ENCODE peak calls at places on chromosome 22, in ten cellular contexts. One of them, this sample, is unnamed.

GRCh38 chr22:29751139-29751538 is 15.7 kb downstream of the ZMAT5 start:
- DNase-seq in HEK293T: no peak
- DNase-seq in AG09309: no peak
- DNase-seq in neural crest cell: no peak
- DNase-seq in NCI-H345: no peak
- DNase-seq in mesenchymal stem cell: no peak
- DNase-seq in stimulated activated CD4-positive, alpha-beta T cell treated with anti-CD3 and anti-CD28 coated beads, Interleukin-4, amount 100 ng/mL, for 1 hour: no peak
- DNase-seq in AG08396: no peak
- DNase-seq in T-helper 2 cell: no peak
- DNase-seq in IMR-90: peak
- DNase-seq in this sample: no peak

GRCh38 chr22:43129426-43130425 is 13.5 kb downstream of the MCAT start:
- DNase-seq in NCI-H345: peak
- DNase-seq in T-helper 2 cell: no peak
- DNase-seq in IMR-90: no peak
- DNase-seq in neural crest cell: no peak
- DNase-seq in HEK293T: no peak
- DNase-seq in stimulated activated CD4-positive, alpha-beta T cell treated with anti-CD3 and anti-CD28 coated beads, Interleukin-4, amount 100 ng/mL, for 1 hour: no peak
- DNase-seq in mesenchymal stem cell: no peak
- DNase-seq in AG08396: no peak
- DNase-seq in AG09309: no peak
- DNase-seq in this sample: no peak

GRCh38 chr22:46735747-46736608 is 2.1 kb downstream of the CERK start:
- DNase-seq in T-helper 2 cell: no peak
- DNase-seq in IMR-90: no peak
- DNase-seq in AG08396: no peak
- DNase-seq in stimulated activated CD4-positive, alpha-beta T cell treated with anti-CD3 and anti-CD28 coated beads, Interleukin-4, amount 100 ng/mL, for 1 hour: no peak
- DNase-seq in HEK293T: no peak
- DNase-seq in NCI-H345: no peak
- DNase-seq in mesenchymal stem cell: peak
- DNase-seq in neural crest cell: no peak
- DNase-seq in AG09309: no peak
- DNase-seq in this sample: no peak

GRCh38 chr22:40491990-40492631 is 121.7 kb downstream of the SGSM3 start:
- DNase-seq in mesenchymal stem cell: peak
- DNase-seq in AG08396: peak
- DNase-seq in HEK293T: no peak
- DNase-seq in stimulated activated CD4-positive, alpha-beta T cell treated with anti-CD3 and anti-CD28 coated beads, Interleukin-4, amount 100 ng/mL, for 1 hour: no peak
- DNase-seq in IMR-90: peak
- DNase-seq in T-helper 2 cell: no peak
- DNase-seq in neural crest cell: no peak
- DNase-seq in NCI-H345: no peak
- DNase-seq in AG09309: no peak
- DNase-seq in this sample: no peak

GRCh38 chr22:43418079-43418825 is 6.4 kb downstream of the MPPED1 start:
- DNase-seq in T-helper 2 cell: no peak
- DNase-seq in mesenchymal stem cell: no peak
- DNase-seq in neural crest cell: no peak
- DNase-seq in AG08396: no peak
- DNase-seq in stimulated activated CD4-positive, alpha-beta T cell treated with anti-CD3 and anti-CD28 coated beads, Interleukin-4, amount 100 ng/mL, for 1 hour: no peak
- DNase-seq in NCI-H345: no peak
- DNase-seq in IMR-90: no peak
- DNase-seq in AG09309: no peak
- DNase-seq in HEK293T: no peak
- DNase-seq in this sample: no peak

GRCh38 chr22:27443315-27443714 is 358.2 kb downstream of the MN1 start:
- DNase-seq in HEK293T: no peak
- DNase-seq in neural crest cell: no peak
- DNase-seq in mesenchymal stem cell: no peak
- DNase-seq in IMR-90: no peak
- DNase-seq in stimulated activated CD4-positive, alpha-beta T cell treated with anti-CD3 and anti-CD28 coated beads, Interleukin-4, amount 100 ng/mL, for 1 hour: no peak
- DNase-seq in T-helper 2 cell: no peak
- DNase-seq in AG08396: no peak
- DNase-seq in NCI-H345: no peak
- DNase-seq in AG09309: no peak
- DNase-seq in this sample: no peak

GRCh38 chr22:40635008-40635939 is 1.2 kb downstream of the MRTFA start:
- DNase-seq in NCI-H345: no peak
- DNase-seq in AG09309: no peak
- DNase-seq in IMR-90: peak
- DNase-seq in neural crest cell: no peak
- DNase-seq in stimulated activated CD4-positive, alpha-beta T cell treated with anti-CD3 and anti-CD28 coated beads, Interleukin-4, amount 100 ng/mL, for 1 hour: no peak
- DNase-seq in AG08396: peak
- DNase-seq in HEK293T: no peak
- DNase-seq in T-helper 2 cell: no peak
- DNase-seq in mesenchymal stem cell: no peak
- DNase-seq in this sample: no peak

GRCh38 chr22:30036656-30037055 is 43.6 kb upstream of the HORMAD2 start:
- DNase-seq in HEK293T: no peak
- DNase-seq in mesenchymal stem cell: peak
- DNase-seq in IMR-90: peak
- DNase-seq in stimulated activated CD4-positive, alpha-beta T cell treated with anti-CD3 and anti-CD28 coated beads, Interleukin-4, amount 100 ng/mL, for 1 hour: no peak
- DNase-seq in T-helper 2 cell: no peak
- DNase-seq in AG09309: no peak
- DNase-seq in AG08396: peak
- DNase-seq in NCI-H345: no peak
- DNase-seq in neural crest cell: no peak
- DNase-seq in this sample: no peak

GRCh38 chr22:50723991-50724390 is 14.0 kb upstream of the ACR start:
- DNase-seq in AG08396: no peak
- DNase-seq in stimulated activated CD4-positive, alpha-beta T cell treated with anti-CD3 and anti-CD28 coated beads, Interleukin-4, amount 100 ng/mL, for 1 hour: no peak
- DNase-seq in AG09309: no peak
- DNase-seq in HEK293T: no peak
- DNase-seq in mesenchymal stem cell: no peak
- DNase-seq in T-helper 2 cell: no peak
- DNase-seq in IMR-90: peak
- DNase-seq in NCI-H345: no peak
- DNase-seq in neural crest cell: no peak
- DNase-seq in this sample: no peak

GRCh38 chr22:49297286-49297870 is 530.3 kb downstream of the BRD1 start:
- DNase-seq in AG08396: no peak
- DNase-seq in AG09309: no peak
- DNase-seq in mesenchymal stem cell: no peak
- DNase-seq in stimulated activated CD4-positive, alpha-beta T cell treated with anti-CD3 and anti-CD28 coated beads, Interleukin-4, amount 100 ng/mL, for 1 hour: no peak
- DNase-seq in neural crest cell: no peak
- DNase-seq in HEK293T: no peak
- DNase-seq in NCI-H345: no peak
- DNase-seq in T-helper 2 cell: no peak
- DNase-seq in IMR-90: no peak
- DNase-seq in this sample: no peak

GRCh38 chr22:46415816-46416536 is 80.5 kb downstream of the TRMU start:
- DNase-seq in AG08396: peak
- DNase-seq in mesenchymal stem cell: no peak
- DNase-seq in NCI-H345: no peak
- DNase-seq in AG09309: no peak
- DNase-seq in IMR-90: peak
- DNase-seq in stimulated activated CD4-positive, alpha-beta T cell treated with anti-CD3 and anti-CD28 coated beads, Interleukin-4, amount 100 ng/mL, for 1 hour: no peak
- DNase-seq in HEK293T: no peak
- DNase-seq in neural crest cell: no peak
- DNase-seq in T-helper 2 cell: no peak
- DNase-seq in this sample: no peak